ENCODE peak calls at places on chromosomes 3 and 15, in ten cellular contexts. Q, K, W, N, B, H, G, M, Z and A are unnamed samples.

GRCh38 chr3:177361042-177361938 is 164.0 kb upstream of the TBL1XR1 start:
- DNase-seq in Z (no peak), W (no peak), G (no peak), M (no peak), K (no peak), Q (no peak), N (no peak), H (no peak), B (no peak), A (no peak)

GRCh38 chr3:128226794-128227399 is 73.6 kb downstream of the EEFSEC start:
- DNase-seq in N (peak), Q (peak), B (no peak), M (no peak), H (peak), W (no peak), G (peak), Z (no peak), K (peak), A (no peak)

GRCh38 chr15:85785887-85786777 is 8.6 kb downstream of the KLHL25 start:
- DNase-seq in M (no peak), B (no peak), Z (no peak), W (no peak), K (peak), H (no peak), G (peak), N (peak), Q (peak), A (no peak)

GRCh38 chr15:41241251-41241964 is 10.3 kb downstream of the CHP1 start:
- DNase-seq in K (no peak), H (no peak), M (no peak), G (peak), Z (no peak), W (no peak), B (no peak), N (no peak), Q (no peak), A (no peak)

GRCh38 chr3:12956316-12956660 is 114.9 kb upstream of the RPL32 start:
- DNase-seq in Z (no peak), H (no peak), W (no peak), M (no peak), B (no peak), G (no peak), Q (no peak), N (no peak), K (no peak), A (no peak)

GRCh38 chr3:177448987-177449975 is 252.0 kb upstream of the TBL1XR1 start:
- DNase-seq in K (peak), H (no peak), B (peak), Z (no peak), G (peak), W (no peak), N (peak), M (peak), Q (peak), A (no peak)

GRCh38 chr15:77040673-77041072 is 30.2 kb downstream of the TSPAN3 start:
- DNase-seq in H (no peak), B (no peak), Q (peak), N (no peak), G (no peak), Z (peak), M (no peak), W (no peak), K (no peak), A (no peak)

GRCh38 chr3:134904796-134905646 is 110.0 kb downstream of the EPHB1 start:
- DNase-seq in W (no peak), Q (no peak), Z (no peak), H (no peak), B (no peak), N (no peak), G (no peak), M (no peak), K (no peak), A (no peak)

GRCh38 chr3:169354774-169355501 is 308.6 kb downstream of the MECOM start:
- DNase-seq in Z (no peak), B (no peak), M (no peak), H (no peak), G (no peak), K (no peak), N (no peak), Q (no peak), W (no peak), A (no peak)

GRCh38 chr3:195556390-195556789 is 13.3 kb upstream of the PPP1R2 start:
- DNase-seq in M (no peak), Z (no peak), N (no peak), W (no peak), G (peak), H (peak), B (no peak), Q (no peak), K (no peak), A (no peak)

GRCh38 chr3:21390136-21390535 is 360.9 kb downstream of the ZNF385D start:
- DNase-seq in K (peak), Q (peak), N (peak), W (no peak), H (no peak), M (no peak), G (peak), B (no peak), Z (peak), A (no peak)